ENCODE peak calls at places on chromosomes 2 and 18, in seven cellular contexts. U, R, Q, F, J, B and N are unnamed samples.

GRCh38 chr2:172442072-172442895 is 14.9 kb downstream of the ITGA6 start:
- DNase-seq in U (no peak), R (no peak), Q (peak; percentile 81), F (peak; percentile 96), J (no peak), B (no peak), N (peak; percentile 81)

GRCh38 chr2:205865794-205866490 is 183.6 kb downstream of the NRP2 start:
- DNase-seq in U (no peak), R (no peak), Q (no peak), F (peak; percentile 27), J (no peak), B (no peak), N (no peak)

GRCh38 chr2:235616846-235617245 is 123.0 kb downstream of the AGAP1 start:
- DNase-seq in U (no peak), R (no peak), Q (no peak), F (no peak), J (no peak), B (no peak), N (peak; percentile 45)

GRCh38 chr2:76283355-76283754 is 572.6 kb upstream of the GCFC2 start:
- DNase-seq in U (no peak), R (no peak), Q (no peak), F (no peak), J (no peak), B (no peak), N (no peak)

GRCh38 chr2:133266926-133267590 is 301.2 kb downstream of the NCKAP5 start:
- DNase-seq in U (no peak), R (no peak), Q (no peak), F (no peak), J (no peak), B (no peak), N (no peak)

GRCh38 chr18:7117390-7118355 is at the start of gene LAMA1:
- DNase-seq in U (no peak), R (no peak), Q (no peak), F (no peak), J (no peak), B (no peak), N (no peak)

GRCh38 chr2:131104487-131105155 is 515 bp upstream of the PLEKHB2 start:
- DNase-seq in U (no peak), R (peak; percentile 56), Q (peak; percentile 49), F (peak; percentile 58), J (peak; percentile 48), B (peak; percentile 93), N (peak; percentile 83)

GRCh38 chr2:42856891-42857632 is 64.7 kb upstream of the HAAO start:
- DNase-seq in U (peak; percentile 13), R (peak; percentile 8), Q (no peak), F (no peak), J (no peak), B (peak; percentile 67), N (no peak)

GRCh38 chr2:130920417-130921030 is 83.8 kb downstream of the ARHGEF4 start:
- DNase-seq in U (no peak), R (peak; percentile 55), Q (peak; percentile 68), F (peak; percentile 34), J (peak; percentile 60), B (no peak), N (peak; percentile 56)

GRCh38 chr2:72035518-72036172 is 112.0 kb downstream of the CYP26B1 start:
- DNase-seq in U (no peak), R (no peak), Q (no peak), F (peak; percentile 48), J (no peak), B (peak; percentile 64), N (peak; percentile 9)

GRCh38 chr18:79578396-79579260 is 101.0 kb upstream of the CTDP1 start:
- DNase-seq in U (peak; percentile 14), R (no peak), Q (no peak), F (no peak), J (peak; percentile 5), B (peak; percentile 73), N (no peak)

GRCh38 chr18:3059272-3059671 is 46.3 kb upstream of the LPIN2 start:
- DNase-seq in U (no peak), R (no peak), Q (no peak), F (no peak), J (no peak), B (no peak), N (no peak)

GRCh38 chr2:238939074-238939473 is 91.2 kb downstream of the TWIST2 start:
- DNase-seq in U (peak; percentile 78), R (no peak), Q (no peak), F (no peak), J (peak; percentile 45), B (peak; percentile 45), N (no peak)

GRCh38 chr18:805755-806110 is 6.3 kb downstream of the YES1 start:
- DNase-seq in U (no peak), R (no peak), Q (no peak), F (no peak), J (no peak), B (no peak), N (no peak)
- H3K4me3 ChIP-seq in U (no peak overlapping the region), R (no peak overlapping the region), Q (no peak overlapping the region), F (no peak overlapping the region), J (peak overlapping the region; percentile 2), B (peak overlapping the region; percentile 21), N (no peak overlapping the region)

GRCh38 chr2:65277118-65277517 is 49.5 kb downstream of the ACTR2 start:
- DNase-seq in U (no peak), R (no peak), Q (no peak), F (no peak), J (no peak), B (no peak), N (no peak)

GRCh38 chr2:65279756-65280155 is 52.1 kb downstream of the ACTR2 start:
- DNase-seq in U (no peak), R (no peak), Q (no peak), F (no peak), J (no peak), B (no peak), N (no peak)

GRCh38 chr2:65278450-65279030 is 50.9 kb downstream of the ACTR2 start:
- DNase-seq in U (no peak), R (peak; percentile 41), Q (no peak), F (peak; percentile 71), J (no peak), B (no peak), N (no peak)

GRCh38 chr2:65276604-65277003 is 49.0 kb downstream of the ACTR2 start:
- DNase-seq in U (no peak), R (no peak), Q (no peak), F (peak; percentile 24), J (no peak), B (no peak), N (no peak)

GRCh38 chr2:65277791-65278449 is 50.3 kb downstream of the ACTR2 start:
- DNase-seq in U (no peak), R (no peak), Q (no peak), F (peak; percentile 52), J (no peak), B (no peak), N (no peak)
- TF ChIP-seq CTCF in U (no peak), R (no peak), Q (no peak), F (peak; percentile 10), J (no peak), B (no peak), N (no peak)

GRCh38 chr2:28772351-28772750 is 20.7 kb downstream of the PPP1CB start:
- DNase-seq in U (no peak), R (no peak), Q (no peak), F (no peak), J (no peak), B (no peak), N (no peak)
- H3K4me3 ChIP-seq in U (no peak overlapping the region), R (no peak overlapping the region), Q (no peak overlapping the region), F (no peak overlapping the region), J (no peak overlapping the region), B (no peak overlapping the region), N (no peak overlapping the region)

GRCh38 chr2:146189541-146189940 is 1655.3 kb upstream of the ACVR2A start:
- DNase-seq in U (no peak), R (no peak), Q (no peak), F (no peak), J (no peak), B (no peak), N (no peak)

DNA sequence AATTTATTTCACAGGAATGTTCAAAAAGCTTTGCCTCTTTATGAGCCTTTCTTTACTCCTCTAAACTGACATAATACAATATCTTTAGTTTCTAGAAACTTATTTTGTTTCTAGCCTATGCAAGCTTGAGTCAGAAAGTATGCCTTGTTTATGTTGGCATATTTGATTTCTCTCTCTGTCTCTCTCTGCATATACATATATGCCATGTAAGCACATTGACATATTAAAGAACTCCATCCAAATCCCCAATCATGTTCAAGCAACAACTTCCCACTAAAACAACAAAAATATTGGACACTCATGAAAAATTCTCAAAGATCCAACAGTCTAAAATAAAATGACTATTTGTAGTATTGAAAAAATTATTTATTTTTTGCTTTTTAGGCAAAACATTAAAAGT is 1651.2 kb upstream of the ACVR2A start:
- DNase-seq in U (no peak), R (no peak), Q (no peak), F (no peak), J (no peak), B (no peak), N (no peak)
- TF ChIP-seq CTCF in U (no peak), R (no peak), Q (no peak), F (no peak), J (no peak), B (no peak), N (no peak)

GRCh38 chr18:23982154-23983071 is 32.1 kb upstream of the TTC39C start:
- DNase-seq in U (peak; percentile 77), R (no peak), Q (no peak), F (peak; percentile 73), J (no peak), B (no peak), N (peak; percentile 37)
- H3K4me3 ChIP-seq in U (no peak overlapping the region), R (no peak overlapping the region), Q (no peak overlapping the region), F (peak overlapping the region; percentile 13), J (no peak overlapping the region), B (no peak overlapping the region), N (no peak overlapping the region)

GRCh38 chr2:128717758-128718710 is 399.4 kb upstream of the HS6ST1 start:
- DNase-seq in U (no peak), R (peak; percentile 12), Q (no peak), F (no peak), J (no peak), B (no peak), N (no peak)

GRCh38 chr2:128716371-128716770 is 397.7 kb upstream of the HS6ST1 start:
- DNase-seq in U (no peak), R (peak; percentile 96), Q (no peak), F (no peak), J (no peak), B (no peak), N (no peak)

GRCh38 chr2:128722469-128722868 is 403.8 kb upstream of the HS6ST1 start:
- DNase-seq in U (no peak), R (peak; percentile 76), Q (no peak), F (no peak), J (no peak), B (no peak), N (no peak)

GRCh38 chr2:128724547-128724946 is 405.9 kb upstream of the HS6ST1 start:
- DNase-seq in U (no peak), R (no peak), Q (no peak), F (no peak), J (no peak), B (no peak), N (no peak)

DNA sequence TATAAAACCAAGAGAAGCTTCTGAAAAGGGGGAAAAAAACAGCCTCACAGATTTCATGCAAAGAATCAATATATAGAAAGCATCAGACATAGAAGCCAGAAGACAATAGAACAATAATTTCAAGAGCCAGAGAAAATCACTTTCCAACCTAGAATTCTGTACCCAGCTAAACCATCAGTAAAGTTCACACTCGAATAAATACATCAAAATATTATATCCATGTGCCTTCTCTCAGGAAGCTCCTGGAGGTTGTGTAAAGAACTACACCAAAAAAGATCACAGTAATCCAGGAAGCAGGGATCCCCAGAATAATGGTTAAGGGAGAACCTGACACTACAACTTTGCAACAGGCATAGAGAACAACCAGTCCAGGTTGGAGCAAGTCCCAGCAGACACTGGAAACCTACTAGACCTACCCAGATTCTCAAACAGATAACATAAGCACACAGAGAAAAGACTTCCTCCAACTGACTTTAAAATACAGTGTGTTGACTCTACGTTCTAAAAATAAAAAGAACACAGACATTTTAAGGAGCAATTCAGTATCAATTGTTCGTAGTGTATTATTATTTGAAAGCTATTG is 401.9 kb upstream of the HS6ST1 start:
- DNase-seq in U (no peak), R (no peak), Q (no peak), F (no peak), J (no peak), B (no peak), N (no peak)
- TF ChIP-seq CTCF in U (no peak), R (peak; percentile 48), Q (no peak), F (no peak), J (no peak), B (no peak), N (peak; percentile 23)